ENCODE peak calls at places on chromosome 20, in four cellular contexts. G is HepG2, T is A549, J is K562. Z is an unnamed sample.
A peak's percentile ranks its signal among the peaks of the same experiment; 100 is the strongest.

GRCh38 chr20:50083034-50083433 is 29.9 kb downstream of the UBE2V1 start:
- DNase-seq in G (no peak), T (no peak), J (no peak), Z (no peak)

GRCh38 chr20:16475225-16475624 is 98.0 kb downstream of the KIF16B start:
- DNase-seq in G (peak; percentile 98), T (peak; percentile 54), J (peak; percentile 6), Z (peak; percentile 9)

GRCh38 chr20:38144608-38145093 is 20.4 kb downstream of the TGM2 start:
- DNase-seq in G (no peak), T (no peak), J (no peak), Z (no peak)

GRCh38 chr20:62133051-62133845 is 9.9 kb downstream of the PSMA7 start:
- DNase-seq in G (no peak), T (no peak), J (no peak), Z (no peak)

GRCh38 chr20:10177326-10177725 is 41.3 kb upstream of the SNAP25 start:
- DNase-seq in G (no peak), T (no peak), J (no peak), Z (no peak)

GRCh38 chr20:33650753-33651561 is 11.2 kb upstream of the C20orf144 start:
- DNase-seq in G (no peak), T (no peak), J (no peak), Z (no peak)

GRCh38 chr20:17662333-17663039 is 19.6 kb downstream of the RRBP1 start:
- DNase-seq in G (no peak), T (no peak), J (no peak), Z (no peak)

GRCh38 chr20:20699144-20699543 is 13.3 kb downstream of the RALGAPA2 start:
- DNase-seq in G (peak; percentile 95), T (peak; percentile 40), J (no peak), Z (no peak)

GRCh38 chr20:326645-327031 is 1.3 kb downstream of the SOX12 start:
- DNase-seq in G (no peak), T (peak; percentile 73), J (peak; percentile 51), Z (no peak)

GRCh38 chr20:16761305-16761829 is 13.2 kb downstream of the OTOR start:
- DNase-seq in G (peak; percentile 77), T (peak; percentile 83), J (peak; percentile 61), Z (peak; percentile 85)

GRCh38 chr20:8330785-8331699 is 199.0 kb downstream of the PLCB1 start:
- DNase-seq in G (peak; percentile 94), T (no peak), J (no peak), Z (no peak)

GRCh38 chr20:10940941-10941340 is 267.1 kb upstream of the JAG1 start:
- DNase-seq in G (no peak), T (no peak), J (no peak), Z (no peak)

GRCh38 chr20:19659468-19659867 is 98.6 kb upstream of the RIN2 start:
- DNase-seq in G (no peak), T (no peak), J (no peak), Z (no peak)

GRCh38 chr20:667351-668034 is 8.1 kb downstream of the SCRT2 start:
- DNase-seq in G (peak; percentile 48), T (peak; percentile 69), J (peak; percentile 78), Z (peak; percentile 87)

GRCh38 chr20:46347831-46348230 is 39.5 kb upstream of the CDH22 start:
- DNase-seq in G (no peak), T (no peak), J (no peak), Z (peak; percentile 55)

GRCh38 chr20:62620624-62621023 is 21.7 kb upstream of the SLCO4A1 start:
- DNase-seq in G (no peak), T (no peak), J (no peak), Z (no peak)

GRCh38 chr20:59693587-59693986 is 89.2 kb downstream of the PHACTR3 start:
- DNase-seq in G (no peak), T (no peak), J (no peak), Z (no peak)

GRCh38 chr20:59698598-59698997 is 94.3 kb downstream of the PHACTR3 start:
- DNase-seq in G (no peak), T (no peak), J (no peak), Z (no peak)

GRCh38 chr20:59701236-59701635 is 96.9 kb downstream of the PHACTR3 start:
- DNase-seq in G (no peak), T (no peak), J (no peak), Z (no peak)

GRCh38 chr20:59696476-59696875 is 92.1 kb downstream of the PHACTR3 start:
- DNase-seq in G (no peak), T (no peak), J (no peak), Z (no peak)

DNA sequence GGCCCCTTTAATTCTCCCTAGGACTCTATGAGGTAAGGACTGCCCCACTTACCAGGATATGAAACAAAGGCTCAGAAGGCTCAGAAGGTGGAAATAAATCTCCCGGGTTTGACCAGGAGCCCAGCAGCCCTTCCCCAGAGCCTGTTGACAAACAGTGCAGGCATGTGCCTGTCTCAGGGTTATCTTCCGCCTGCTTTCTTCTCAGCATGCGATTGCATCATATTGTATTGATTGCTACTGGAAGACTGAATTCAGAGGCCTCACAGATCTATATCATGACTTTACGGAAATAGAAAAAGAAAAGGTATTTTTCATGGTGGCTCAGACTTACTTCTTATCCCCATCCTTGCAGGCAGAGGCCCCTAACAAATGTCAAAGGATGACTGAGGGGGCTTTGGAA is 92.7 kb downstream of the PHACTR3 start:
- DNase-seq in G (no peak), T (no peak), J (no peak), Z (no peak)
- H3K27ac ChIP-seq in G (no peak overlapping the region), T (no peak overlapping the region), J (no peak overlapping the region), Z (no peak overlapping the region)

GRCh38 chr20:12219798-12220197 is 302.1 kb downstream of the BTBD3 start:
- DNase-seq in G (no peak), T (no peak), J (no peak), Z (no peak)

GRCh38 chr20:12217382-12217781 is 299.7 kb downstream of the BTBD3 start:
- DNase-seq in G (no peak), T (no peak), J (no peak), Z (peak; percentile 36)
- TF ChIP-seq JUNB in G (no peak), T (no peak), J (no peak), Z (no peak)

GRCh38 chr20:4798010-4798409 is 76.3 kb downstream of the PRND start:
- DNase-seq in G (no peak), T (no peak), J (no peak), Z (no peak)

GRCh38 chr20:4793183-4793582 is 71.5 kb downstream of the PRND start:
- DNase-seq in G (no peak), T (no peak), J (no peak), Z (no peak)

GRCh38 chr20:4797275-4797674 is 75.6 kb downstream of the PRND start:
- DNase-seq in G (no peak), T (no peak), J (no peak), Z (no peak)

GRCh38 chr20:4794846-4795245 is 73.1 kb downstream of the PRND start:
- DNase-seq in G (no peak), T (no peak), J (no peak), Z (no peak)

GRCh38 chr20:4795394-4795793 is 73.7 kb downstream of the PRND start:
- DNase-seq in G (peak; percentile 29), T (peak; percentile 70), J (peak; percentile 38), Z (peak; percentile 53)
- H3K4me1 ChIP-seq in G (no peaks in the 10 kb centered on the region), T (peaks cover 12% of the 10 kb centered on the region), J (no peaks in the 10 kb centered on the region), Z (no peaks in the 10 kb centered on the region)

DNA sequence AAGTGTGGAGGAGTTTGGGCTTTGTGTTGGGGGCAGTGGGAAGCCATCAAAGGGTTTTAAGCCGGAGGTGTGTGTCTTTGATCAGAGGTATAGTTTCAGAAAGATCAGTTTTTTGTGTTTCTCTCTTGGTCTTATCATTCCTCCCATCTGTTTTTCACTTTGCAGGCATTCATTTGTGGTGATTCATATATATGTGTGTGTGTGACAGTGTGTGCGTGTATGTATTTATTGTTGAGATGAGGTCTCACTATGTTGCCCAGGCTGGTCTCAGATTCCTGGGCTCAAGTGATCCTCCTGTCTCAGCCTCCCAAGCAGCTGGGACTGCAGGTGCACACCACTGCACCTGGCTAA is 11.1 kb upstream of the SERINC3 start:
- DNase-seq in G (peak; percentile 58), T (no peak), J (no peak), Z (no peak)
- H3K27ac ChIP-seq in G (peak overlapping the region; percentile 87), T (peak overlapping the region; percentile 91), J (no peak overlapping the region), Z (no peak overlapping the region)

GRCh38 chr20:63924241-63924640 is 29.3 kb downstream of the DNAJC5 start:
- DNase-seq in G (no peak), T (no peak), J (no peak), Z (no peak)
- TF ChIP-seq JUNB in G (no peak), T (no peak), J (no peak), Z (no peak)

DNA sequence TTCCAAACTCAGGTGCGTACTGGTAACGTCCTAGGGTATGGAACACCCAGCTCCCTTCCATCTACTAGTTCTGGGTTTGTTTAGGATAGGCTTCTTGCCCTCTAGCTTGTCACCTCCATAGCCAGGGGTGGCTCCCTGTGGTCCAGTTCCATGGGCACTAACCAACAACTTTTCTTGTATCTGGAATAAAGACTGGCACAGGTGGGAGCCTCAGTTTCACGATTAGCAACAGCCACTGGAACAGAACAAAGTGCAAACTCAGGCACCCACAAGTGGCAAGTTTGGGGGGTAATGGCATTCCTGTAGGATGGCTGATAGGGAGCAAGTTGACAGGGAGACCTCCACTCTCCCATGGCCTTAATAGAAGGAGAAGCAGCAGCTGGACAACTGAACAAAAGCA is 5.6 kb upstream of the APMAP start:
- DNase-seq in G (no peak), T (no peak), J (no peak), Z (no peak)
- H3K4me1 ChIP-seq in G (peaks cover 21% of the 10 kb centered on the region), T (peaks cover 35% of the 10 kb centered on the region), J (peaks cover 4% of the 10 kb centered on the region), Z (peaks cover 6% of the 10 kb centered on the region)

GRCh38 chr20:48866936-48867335 is 39.1 kb upstream of the PREX1 start:
- DNase-seq in G (no peak), T (no peak), J (no peak), Z (no peak)
- H3K27ac ChIP-seq in G (no peak overlapping the region), T (no peak overlapping the region), J (no peak overlapping the region), Z (no peak overlapping the region)

DNA sequence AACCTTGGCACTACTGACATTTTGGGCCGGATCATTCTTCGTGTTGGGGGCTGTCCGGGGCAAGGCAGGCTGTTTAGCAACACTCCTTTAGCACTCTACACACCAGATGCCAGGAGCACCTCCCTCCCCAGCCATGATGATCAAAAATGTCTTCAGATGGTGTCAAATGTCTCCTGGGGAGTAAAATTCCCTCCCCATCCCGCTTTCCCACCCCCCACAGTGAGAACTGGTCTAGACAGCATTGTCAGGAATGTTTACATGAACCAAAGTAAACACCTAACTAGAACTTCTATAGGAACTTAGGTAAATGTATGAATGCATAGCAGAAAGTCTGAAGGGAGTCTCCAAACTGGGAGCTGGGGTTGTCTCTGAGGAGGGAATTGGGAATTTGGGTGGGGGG is 70.0 kb upstream of the TOP1 start:
- DNase-seq in G (no peak), T (no peak), J (no peak), Z (no peak)
- TF ChIP-seq JUNB in G (no peak), T (no peak), J (no peak), Z (no peak)